ENCODE peak calls at places on chromosomes 6 and 20, in four cellular contexts. L is K562, A is HepG2, E is A549. T is an unnamed sample.

GRCh38 chr6:82492134-82492533 is 128.5 kb downstream of the TPBG start:
- DNase-seq in L (no peak), A (no peak), E (no peak), T (no peak)

GRCh38 chr20:48932375-48932941 is 10.9 kb downstream of the ARFGEF2 start:
- DNase-seq in L (no peak), A (peak; percentile 80), E (no peak), T (no peak)

GRCh38 chr20:25287631-25288290 is 39.9 kb downstream of the PYGB start:
- DNase-seq in L (no peak), A (no peak), E (no peak), T (no peak)

GRCh38 chr6:150072201-150072600 is 3.3 kb upstream of the ULBP3 start:
- DNase-seq in L (peak; percentile 67), A (peak; percentile 43), E (peak; percentile 76), T (peak; percentile 76)

GRCh38 chr20:62531046-62531838 is 55.4 kb upstream of the GATA5 start:
- DNase-seq in L (no peak), A (no peak), E (no peak), T (no peak)

GRCh38 chr6:44464527-44465310 is 77.2 kb downstream of the CDC5L start:
- DNase-seq in L (no peak), A (peak; percentile 51), E (no peak), T (no peak)

GRCh38 chr20:35953411-35954199 is 697 bp downstream of the SCAND1 start:
- DNase-seq in L (peak; percentile 67), A (no peak), E (no peak), T (peak; percentile 70)

GRCh38 chr20:10662151-10662550 is 11.6 kb downstream of the JAG1 start:
- DNase-seq in L (no peak), A (no peak), E (no peak), T (no peak)

GRCh38 chr6:23013776-23014175 is 444.4 kb downstream of the HDGFL1 start:
- DNase-seq in L (no peak), A (no peak), E (no peak), T (no peak)

GRCh38 chr6:138428943-138429616 is 25.1 kb downstream of the HEBP2 start:
- DNase-seq in L (peak; percentile 34), A (peak; percentile 62), E (peak; percentile 54), T (peak; percentile 70)

GRCh38 chr20:61739086-61739831 is 326.4 kb downstream of the TAF4 start:
- DNase-seq in L (no peak), A (no peak), E (no peak), T (no peak)

GRCh38 chr6:45923831-45924391 is 91.7 kb downstream of the CLIC5 start:
- DNase-seq in L (no peak), A (no peak), E (no peak), T (no peak)
- TF ChIP-seq MAX in L (no peak), A (no peak), E (no peak), T (no peak)

GRCh38 chr20:50186151-50186885 is 4.3 kb upstream of the CEBPB start:
- DNase-seq in L (peak; percentile 72), A (peak; percentile 89), E (peak; percentile 89), T (peak; percentile 87)
- TF ChIP-seq POLR2A in L (no peak), A (no peak), E (no peak), T (no peak)

GRCh38 chr20:32792316-32792715 is 27.4 kb upstream of the MAPRE1 start:
- DNase-seq in L (peak; percentile 35), A (peak; percentile 75), E (no peak), T (peak; percentile 87)
- TF ChIP-seq MAX in L (no peak), A (no peak), E (no peak), T (no peak)

GRCh38 chr6:4085329-4085695 is 6.4 kb upstream of the FAM217A start:
- DNase-seq in L (no peak), A (no peak), E (no peak), T (no peak)

GRCh38 chr6:4093288-4093687 is 14.4 kb upstream of the FAM217A start:
- DNase-seq in L (no peak), A (no peak), E (no peak), T (no peak)

GRCh38 chr6:4084444-4085328 is 5.7 kb upstream of the FAM217A start:
- DNase-seq in L (no peak), A (no peak), E (no peak), T (no peak)

GRCh38 chr6:4091926-4092325 is 13.0 kb upstream of the FAM217A start:
- DNase-seq in L (no peak), A (no peak), E (no peak), T (no peak)

DNA sequence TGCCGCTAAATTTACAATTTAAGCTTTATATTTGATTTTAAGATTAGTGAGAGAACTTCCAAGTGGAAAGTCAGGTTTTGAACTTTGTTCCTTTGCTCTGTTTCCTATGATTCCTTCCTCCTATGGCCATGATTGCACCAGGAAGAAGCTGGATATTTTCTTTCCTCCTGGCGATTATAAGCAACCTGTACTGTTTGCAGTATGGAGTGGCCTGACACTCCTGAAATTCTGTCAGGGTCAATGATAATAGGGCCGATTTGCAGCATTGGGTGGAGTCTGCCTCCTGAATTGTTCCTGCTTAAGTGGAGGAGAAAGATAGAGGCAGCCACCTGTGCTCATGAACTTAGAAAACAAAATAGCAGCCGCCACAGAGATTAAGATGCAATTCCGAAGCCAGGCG is 9.7 kb upstream of the FAM217A start:
- DNase-seq in L (no peak), A (no peak), E (no peak), T (no peak)
- TF ChIP-seq POLR2A in L (no peak), A (no peak), E (no peak), T (no peak)

GRCh38 chr6:30626484-30627366 is at the start of gene ATAT1:
- DNase-seq in L (peak; percentile 61), A (peak; percentile 88), E (peak; percentile 80), T (peak; percentile 86)
- TF ChIP-seq MAX in L (no peak), A (peak; percentile 85), E (peak; percentile 45), T (no peak)

DNA sequence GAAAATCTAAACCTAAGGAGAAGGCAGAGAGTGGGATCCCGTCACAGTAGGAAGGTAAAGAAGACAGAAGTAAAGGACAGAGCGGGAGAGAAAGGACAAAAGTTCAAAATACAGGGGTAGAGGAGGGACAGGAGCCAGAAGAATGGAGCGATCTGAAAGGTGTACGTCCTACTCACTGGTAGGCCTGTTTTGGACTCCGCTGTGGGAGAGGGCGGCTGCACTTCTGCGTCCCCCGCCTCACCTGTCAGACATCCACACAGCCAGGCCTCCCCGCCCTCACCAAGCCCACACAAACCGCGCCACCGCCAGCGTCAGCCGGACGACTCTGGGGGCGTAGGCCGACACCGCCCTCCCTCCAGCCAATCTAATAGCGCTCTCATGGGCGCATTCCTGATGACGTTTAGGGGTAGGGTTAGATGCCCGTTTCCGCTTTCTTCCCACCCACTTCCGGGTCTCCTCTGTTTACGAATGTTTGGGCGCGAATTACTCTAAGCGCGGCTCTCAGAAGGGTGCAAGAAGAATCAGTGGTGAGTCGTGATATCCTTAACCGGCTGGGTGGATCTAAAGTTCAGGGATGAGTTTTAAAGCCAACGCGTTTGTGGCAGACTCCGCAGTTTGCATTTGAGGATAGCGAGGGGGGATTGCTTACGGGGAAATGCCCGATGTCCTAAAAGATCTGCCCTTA is at the start of the genes CENPQ and MMUT:
- DNase-seq in L (peak; percentile 97), A (peak; percentile 98), E (peak; percentile 91), T (peak; percentile 96)
- TF ChIP-seq POLR2A in L (peak; percentile 93), A (peak; percentile 84), E (peak; percentile 32), T (peak; percentile 60)

DNA sequence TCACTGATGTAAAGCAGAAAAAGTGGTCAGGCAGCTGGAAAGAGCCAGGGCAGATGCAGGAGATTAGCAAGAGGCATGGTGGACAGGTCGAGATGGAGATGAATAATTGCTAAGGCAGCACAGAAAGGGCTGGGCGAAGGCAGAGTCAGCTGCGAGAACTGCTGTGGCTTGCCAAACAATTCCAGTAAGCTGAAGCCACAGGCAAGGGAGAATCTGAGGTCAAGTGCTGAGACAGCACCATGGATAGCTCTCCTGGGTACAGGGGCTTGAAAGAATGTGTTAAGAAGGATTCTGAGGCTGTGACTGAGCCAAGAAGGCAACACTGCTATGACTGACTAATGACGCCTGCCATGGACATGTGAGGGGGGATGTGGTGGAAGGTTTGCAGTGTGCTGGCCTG is 220.8 kb upstream of the FOXA2 start:
- DNase-seq in L (no peak), A (peak; percentile 17), E (peak; percentile 80), T (peak; percentile 51)
- TF ChIP-seq MAX in L (no peak), A (no peak), E (peak; percentile 9), T (no peak)